ENCODE peak calls at places on chromosomes 13 and 19, in ten cellular contexts. H is 8988T; D is CD4-positive, CD25-positive, alpha-beta regulatory T cell; B is natural killer cell; O is foreskin fibroblast; C is stimulated activated CD8-positive, alpha-beta memory T cell treated with anti-CD3 and anti-CD28 coated beads, Interleukin-7, amount 100 ng/mL, for 48 hours; T is T-helper 9 cell; U is hypothalamus; R is A549; Y is endodermal cell. X is an unnamed sample.

GRCh38 chr19:2722541-2723344 is 1.6 kb upstream of the DIRAS1 start:
- DNase-seq in H (no peak), D (no peak), B (no peak), O (peak; percentile 79), C (no peak), T (no peak), U (no peak), R (peak; percentile 58), Y (no peak), X (peak; percentile 29)

GRCh38 chr19:1259206-1259872 is 9.8 kb upstream of the CIRBP start:
- DNase-seq in H (peak; percentile 77), D (peak; percentile 90), B (peak; percentile 76), O (no peak), C (peak; percentile 66), T (peak; percentile 54), U (no peak), R (peak; percentile 91), Y (peak; percentile 92), X (peak; percentile 81)

GRCh38 chr19:782195-783043 is 14.8 kb upstream of the PTBP1 start:
- DNase-seq in H (no peak), D (no peak), B (no peak), O (no peak), C (no peak), T (no peak), U (no peak), R (peak; percentile 91), Y (peak; percentile 86), X (peak; percentile 94)

GRCh38 chr13:76038920-76039716 is 403.0 kb downstream of the LMO7 start:
- DNase-seq in H (no peak), D (no peak), B (no peak), O (no peak), C (no peak), T (no peak), U (no peak), R (no peak), Y (peak; percentile 73), X (peak; percentile 72)

GRCh38 chr13:107568181-107568580 is 647.2 kb downstream of the LIG4 start:
- DNase-seq in H (no peak), D (no peak), B (no peak), O (no peak), C (no peak), T (no peak), U (no peak), R (no peak), Y (no peak), X (no peak)

GRCh38 chr13:40440990-40441820 is 225.2 kb downstream of the FOXO1 start:
- DNase-seq in H (no peak), D (no peak), B (no peak), O (peak; percentile 21), C (no peak), T (no peak), U (peak; percentile 38), R (peak; percentile 6), Y (no peak), X (no peak)

GRCh38 chr13:30978981-30979956 is 46.8 kb downstream of the TEX26 start:
- DNase-seq in H (no peak), D (peak; percentile 41), B (peak; percentile 17), O (no peak), C (no peak), T (peak; percentile 41), U (no peak), R (peak; percentile 31), Y (peak; percentile 96), X (peak; percentile 95)

GRCh38 chr13:113926301-113926761 is 47.5 kb downstream of the C13orf46 start:
- DNase-seq in H (no peak), D (no peak), B (peak; percentile 11), O (peak; percentile 90), C (no peak), T (no peak), U (no peak), R (no peak), Y (no peak), X (no peak)

GRCh38 chr19:56946164-56946563 is 105.6 kb upstream of the PEG3 start:
- DNase-seq in H (no peak), D (no peak), B (no peak), O (no peak), C (no peak), T (no peak), U (peak; percentile 51), R (no peak), Y (no peak), X (no peak)

GRCh38 chr19:3075605-3076431 is 13.5 kb upstream of the TLE5 start:
- DNase-seq in H (peak; percentile 41), D (peak; percentile 63), B (peak; percentile 70), O (no peak), C (peak; percentile 47), T (peak; percentile 80), U (peak; percentile 40), R (no peak), Y (peak; percentile 91), X (peak; percentile 75)

GRCh38 chr19:56350416-56351045 is 35.9 kb upstream of the ZSCAN5A start:
- DNase-seq in H (no peak), D (peak; percentile 56), B (no peak), O (peak; percentile 23), C (no peak), T (peak; percentile 17), U (no peak), R (peak; percentile 60), Y (peak; percentile 73), X (peak; percentile 84)

GRCh38 chr13:46523972-46524737 is 28.8 kb upstream of the LRCH1 start:
- DNase-seq in H (no peak), D (no peak), B (no peak), O (peak; percentile 41), C (no peak), T (no peak), U (no peak), R (no peak), Y (no peak), X (no peak)

GRCh38 chr19:58555920-58556632 is 1.2 kb upstream of the CHMP2A start:
- DNase-seq in H (no peak), D (no peak), B (no peak), O (no peak), C (no peak), T (no peak), U (no peak), R (no peak), Y (no peak), X (no peak)

GRCh38 chr13:39417643-39418042 is 185.3 kb downstream of the LHFPL6 start:
- DNase-seq in H (no peak), D (no peak), B (no peak), O (peak; percentile 30), C (no peak), T (no peak), U (no peak), R (no peak), Y (peak; percentile 85), X (peak; percentile 52)

GRCh38 chr13:26047040-26047439 is 4.8 kb downstream of the SHISA2 start:
- DNase-seq in H (no peak), D (no peak), B (no peak), O (no peak), C (no peak), T (no peak), U (no peak), R (no peak), Y (no peak), X (no peak)

GRCh38 chr13:42876270-42876714 is 94.9 kb downstream of the FAM216B start:
- DNase-seq in H (no peak), D (no peak), B (no peak), O (no peak), C (no peak), T (no peak), U (no peak), R (no peak), Y (peak; percentile 58), X (peak; percentile 90)

GRCh38 chr19:1862068-1862423 is 1.3 kb downstream of the KLF16 start:
- DNase-seq in H (no peak), D (no peak), B (no peak), O (no peak), C (no peak), T (no peak), U (no peak), R (no peak), Y (peak; percentile 74), X (no peak)

GRCh38 chr13:47893527-47893926 is 107.5 kb downstream of the SUCLA2 start:
- DNase-seq in H (no peak), D (no peak), B (no peak), O (no peak), C (no peak), T (no peak), U (no peak), R (no peak), Y (no peak), X (no peak)

GRCh38 chr19:54473071-54473941 is at the start of gene CDC42EP5:
- DNase-seq in H (peak; percentile 27), D (no peak), B (no peak), O (peak; percentile 87), C (no peak), T (no peak), U (no peak), R (no peak), Y (peak; percentile 61), X (peak; percentile 46)

GRCh38 chr13:33639158-33639557 is 178.8 kb upstream of the RFC3 start:
- DNase-seq in H (no peak), D (no peak), B (no peak), O (peak; percentile 94), C (no peak), T (no peak), U (no peak), R (peak; percentile 44), Y (no peak), X (no peak)

GRCh38 chr19:43711751-43712355 is 4.0 kb upstream of the IRGC start:
- DNase-seq in H (no peak), D (no peak), B (no peak), O (no peak), C (no peak), T (no peak), U (no peak), R (peak; percentile 67), Y (no peak), X (no peak)

GRCh38 chr13:43357435-43358065 is 334.2 kb downstream of the DNAJC15 start:
- DNase-seq in H (no peak), D (no peak), B (no peak), O (no peak), C (no peak), T (no peak), U (no peak), R (no peak), Y (no peak), X (no peak)

GRCh38 chr13:111036665-111037064 is 78.4 kb upstream of the ARHGEF7 start:
- DNase-seq in H (no peak), D (no peak), B (no peak), O (no peak), C (no peak), T (no peak), U (no peak), R (no peak), Y (no peak), X (no peak)

GRCh38 chr13:86269511-86269910 is 470.3 kb upstream of the SLITRK6 start:
- DNase-seq in H (no peak), D (no peak), B (no peak), O (no peak), C (no peak), T (no peak), U (no peak), R (no peak), Y (no peak), X (no peak)

GRCh38 chr19:14545716-14546082 is 16.3 kb downstream of the TECR start:
- DNase-seq in H (no peak), D (no peak), B (no peak), O (no peak), C (no peak), T (no peak), U (no peak), R (no peak), Y (no peak), X (no peak)

GRCh38 chr19:55686311-55687050 is 11.5 kb downstream of the EPN1 start:
- DNase-seq in H (no peak), D (no peak), B (no peak), O (no peak), C (no peak), T (no peak), U (no peak), R (no peak), Y (no peak), X (no peak)

GRCh38 chr13:99361197-99361596 is 54.0 kb upstream of the GPR183 start:
- DNase-seq in H (no peak), D (peak; percentile 84), B (no peak), O (no peak), C (no peak), T (no peak), U (no peak), R (no peak), Y (no peak), X (no peak)

GRCh38 chr13:45879666-45880065 is 28.1 kb upstream of the SIAH3 start:
- DNase-seq in H (no peak), D (no peak), B (no peak), O (no peak), C (no peak), T (no peak), U (no peak), R (peak; percentile 25), Y (peak; percentile 86), X (peak; percentile 70)

X was measured in GM23338.